ENCODE peak calls at places on chromosomes 12 and 14, in six cellular contexts. Q is sciatic nerve; M is effector memory CD8-positive, alpha-beta T cell; S is stimulated activated CD4-positive, alpha-beta T cell treated with anti-CD3 and anti-CD28 coated beads, TNF-alpha, amount 100 ng/mL, for 48 hours; F is A673; Y is T-helper 1 cell. E is an unnamed sample.

GRCh38 chr14:100066984-100067383 is 1.8 kb downstream of the EVL start:
- DNase-seq in S (no peak), F (no peak), Y (no peak), Q (no peak), M (no peak), E (no peak)

GRCh38 chr14:64249363-64249762 is 44.8 kb downstream of the ESR2 start:
- DNase-seq in F (no peak), S (no peak), M (no peak), Y (no peak), Q (no peak), E (no peak)

GRCh38 chr12:74129702-74130101 is 407.9 kb upstream of the ATXN7L3B start:
- DNase-seq in F (no peak), Q (no peak), S (no peak), Y (no peak), M (no peak), E (no peak)

GRCh38 chr14:63727231-63727735 is 582 bp downstream of the SGPP1 start:
- DNase-seq in Q (peak), F (peak), S (no peak), M (no peak), Y (peak), E (peak)

GRCh38 chr14:100056964-100057817 is 8.0 kb upstream of the EVL start:
- DNase-seq in F (peak), Y (no peak), Q (no peak), S (no peak), M (no peak), E (no peak)

GRCh38 chr12:131133015-131133905 is 179.6 kb downstream of the ADGRD1 start:
- DNase-seq in S (no peak), M (no peak), F (peak), Y (no peak), Q (no peak), E (no peak)

GRCh38 chr12:3574986-3575385 is 84.0 kb downstream of the PRMT8 start:
- DNase-seq in M (no peak), S (no peak), Q (no peak), F (no peak), Y (no peak), E (no peak)

GRCh38 chr12:85155791-85156190 is 119.6 kb downstream of the LRRIQ1 start:
- DNase-seq in Q (no peak), F (peak), Y (no peak), S (no peak), M (no peak), E (no peak)

GRCh38 chr14:71687115-71687836 is 245.0 kb upstream of the RGS6 start:
- DNase-seq in M (no peak), Q (no peak), Y (no peak), S (no peak), F (no peak), E (no peak)

GRCh38 chr12:55957106-55957859 is 8.6 kb downstream of the PMEL start:
- DNase-seq in Q (no peak), M (no peak), S (no peak), Y (no peak), F (no peak), E (no peak)

GRCh38 chr12:127231366-127231765 is 1035.6 kb upstream of the TMEM132C start:
- DNase-seq in Q (no peak), M (no peak), Y (no peak), S (no peak), F (no peak), E (no peak)

E was measured in B cell.